ENCODE peak calls at places on chromosomes 11 and 22, in six cellular contexts. W is AG10803; C is HFF-Myc; Y is cardiac fibroblast; R is CD8-positive, alpha-beta T cell; V is esophagus muscularis mucosa. N is an unnamed sample.

GRCh38 chr11:63510360-63511130 is 4.7 kb downstream of the LGALS12 start:
- DNase-seq in W (peak; percentile 19), C (no peak), Y (peak; percentile 61), R (no peak), V (no peak), N (no peak)

GRCh38 chr22:35037089-35037488 is 28.9 kb upstream of the ISX start:
- DNase-seq in W (peak; percentile 14), C (no peak), Y (no peak), R (no peak), V (no peak), N (no peak)

GRCh38 chr22:50260801-50261614 is 475 bp downstream of the MAPK12 start:
- DNase-seq in W (peak; percentile 61), C (no peak), Y (peak; percentile 71), R (no peak), V (no peak), N (no peak)

GRCh38 chr11:68011046-68011943 is 1.2 kb downstream of the ALDH3B1 start:
- DNase-seq in W (no peak), C (no peak), Y (no peak), R (no peak), V (no peak), N (no peak)

GRCh38 chr11:12698049-12698448 is 23.8 kb downstream of the TEAD1 start:
- DNase-seq in W (no peak), C (no peak), Y (no peak), R (no peak), V (no peak), N (no peak)

GRCh38 chr22:33014621-33015020 is 43.6 kb downstream of the SYN3 start:
- DNase-seq in W (no peak), C (no peak), Y (no peak), R (no peak), V (no peak), N (no peak)

GRCh38 chr11:27124514-27125264 is 84.1 kb downstream of the BBOX1 start:
- DNase-seq in W (peak; percentile 59), C (no peak), Y (peak; percentile 69), R (no peak), V (no peak), N (no peak)

GRCh38 chr11:68021167-68021787 is 9.2 kb upstream of the NDUFS8 start:
- DNase-seq in W (no peak), C (no peak), Y (no peak), R (no peak), V (no peak), N (no peak)

GRCh38 chr11:17986711-17987220 is 26.1 kb downstream of the SERGEF start:
- DNase-seq in W (no peak), C (no peak), Y (no peak), R (no peak), V (no peak), N (no peak)
- TF ChIP-seq CTCF in W (peak; percentile 31), C (no peak), Y (no peak), R (no peak), V (no peak), N (peak; percentile 49)

DNA sequence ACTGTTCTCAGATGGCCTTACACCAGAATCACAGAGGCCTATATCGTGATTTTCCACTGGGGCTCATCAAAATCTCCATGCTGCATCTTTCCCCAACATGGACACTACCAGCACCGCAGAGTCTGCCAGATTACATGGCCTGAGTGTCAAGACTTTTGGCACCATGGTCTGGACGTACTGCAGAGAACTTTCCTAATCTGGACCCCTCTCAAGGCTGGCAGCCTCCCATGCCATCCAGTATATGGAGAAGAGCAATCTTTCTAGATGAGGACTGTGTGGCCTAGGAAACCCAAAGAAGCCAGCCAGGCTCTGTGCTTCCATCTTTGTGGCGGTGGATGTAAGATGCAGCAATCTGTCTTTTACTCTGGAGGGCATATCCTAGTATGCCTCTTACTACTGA is 139.2 kb downstream of the ADAMTS15 start:
- DNase-seq in W (no peak), C (no peak), Y (no peak), R (no peak), V (no peak), N (no peak)
- H3K4me3 ChIP-seq in W (no peak overlapping the region), C (no peak overlapping the region), Y (no peak overlapping the region), R (no peak overlapping the region), V (no peak overlapping the region), N (no peak overlapping the region)

DNA sequence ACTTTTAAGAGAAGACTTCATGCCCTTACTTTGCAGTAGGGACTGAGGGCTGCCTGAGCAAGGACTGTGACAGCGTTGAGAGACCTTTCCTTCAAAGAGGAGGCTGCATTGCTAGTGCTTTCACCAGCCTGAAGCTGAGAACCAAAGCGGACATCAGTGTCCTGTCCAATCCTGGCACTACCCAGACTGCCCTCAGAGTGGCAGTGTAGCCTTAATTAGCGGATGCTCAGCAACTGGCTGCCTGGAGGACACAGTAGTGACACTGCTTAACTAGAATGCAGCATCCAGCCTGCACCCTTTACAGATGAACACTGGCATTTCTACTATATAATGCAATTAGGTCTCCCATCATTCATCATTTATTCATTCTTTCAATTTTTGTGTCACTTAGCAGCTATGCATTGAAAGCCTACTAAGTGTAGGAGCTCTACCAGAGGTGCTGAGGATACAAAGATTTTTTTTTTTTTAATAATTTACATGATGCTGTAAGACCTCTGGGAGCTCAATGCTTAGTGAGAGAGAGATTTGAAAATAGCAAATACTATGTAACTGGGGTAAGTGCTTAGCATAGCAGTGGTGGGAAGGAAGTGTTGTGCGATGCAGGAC is 36.9 kb upstream of the SLC36A4 start:
- DNase-seq in W (peak; percentile 79), C (peak; percentile 52), Y (peak; percentile 83), R (peak; percentile 22), V (no peak), N (no peak)
- TF ChIP-seq CTCF in W (peak; percentile 98), C (peak; percentile 84), Y (peak; percentile 95), R (peak; percentile 66), V (peak; percentile 85), N (peak; percentile 98)

DNA sequence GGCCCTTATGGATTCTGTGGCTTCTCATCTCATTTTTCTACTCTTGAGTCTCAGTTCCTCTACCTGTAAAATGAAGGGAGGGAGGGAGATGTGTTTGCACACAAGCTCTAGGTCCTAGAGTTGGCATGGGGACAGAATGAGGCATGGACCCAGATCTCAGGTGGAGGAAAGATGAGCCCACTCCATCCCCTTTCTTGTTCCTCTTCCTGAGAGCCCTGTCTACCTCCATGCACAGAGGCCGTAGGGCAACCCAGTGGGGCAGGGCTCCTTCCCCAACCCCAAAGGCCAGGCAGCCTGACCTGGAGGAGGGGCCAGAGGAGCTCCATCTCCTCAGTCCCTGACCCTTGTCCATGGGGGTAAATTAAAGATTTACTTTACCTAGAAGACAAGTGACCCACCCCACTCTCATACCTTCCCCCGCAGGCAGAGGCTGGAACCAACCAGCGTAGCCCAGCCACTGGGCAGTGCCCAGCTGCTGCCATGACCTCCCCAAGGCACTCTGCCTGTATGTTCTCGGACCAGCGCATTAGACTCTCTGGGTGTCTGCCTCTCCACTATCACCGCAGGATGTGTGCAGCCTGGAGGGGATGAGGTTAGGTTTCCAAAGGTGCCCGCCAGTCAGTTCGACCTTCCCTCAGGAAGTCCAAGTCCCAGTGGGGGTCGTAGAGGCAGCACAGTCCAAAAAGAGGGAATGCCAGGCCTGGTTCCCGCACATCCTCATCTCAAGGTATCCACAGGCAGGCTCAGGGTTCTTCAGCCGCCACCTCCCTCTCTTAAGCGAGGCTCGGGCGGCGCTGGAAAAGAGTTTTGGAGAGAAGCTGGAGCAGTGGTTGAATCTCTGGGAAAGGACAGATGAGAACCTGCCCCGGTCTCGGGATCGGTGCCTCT is 3.0 kb downstream of the SMTN start:
- DNase-seq in W (no peak), C (no peak), Y (no peak), R (no peak), V (peak; percentile 92), N (no peak)
- H3K4me3 ChIP-seq in W (peak overlapping the region; percentile 91), C (peak overlapping the region; percentile 72), Y (peak overlapping the region; percentile 75), R (peak overlapping the region; percentile 94), V (peak overlapping the region; percentile 74), N (peak overlapping the region; percentile 96)